ENCODE peak calls at places on chromosomes 6 and 20, in seven cellular contexts. G is esophagus muscularis mucosa, A is astrocyte of the cerebellum, Q is left ventricle myocardium inferior, N is aorta, I is A549, M is upper lobe of right lung. F is an unnamed sample.

GRCh38 chr6:142885182-142885867 is 59.7 kb downstream of the HIVEP2 start:
- DNase-seq in G (no peak), A (peak), Q (no peak), N (no peak), I (peak), M (no peak), F (peak)

GRCh38 chr20:11001767-11002540 is 328.2 kb upstream of the JAG1 start:
- DNase-seq in G (no peak), A (no peak), Q (no peak), N (peak), I (peak), M (no peak), F (no peak)

GRCh38 chr20:33791959-33792597 is 19.1 kb upstream of the CHMP4B start:
- DNase-seq in G (no peak), A (no peak), Q (no peak), N (no peak), I (peak), M (peak), F (no peak)

GRCh38 chr20:37257993-37258392 is 3.6 kb downstream of the GHRH start:
- DNase-seq in G (no peak), A (no peak), Q (no peak), N (no peak), I (no peak), M (no peak), F (no peak)

GRCh38 chr20:42749548-42749947 is 440.2 kb downstream of the PTPRT start:
- DNase-seq in G (no peak), A (no peak), Q (no peak), N (no peak), I (no peak), M (no peak), F (no peak)

GRCh38 chr6:131615275-131615674 is 12.8 kb downstream of the MED23 start:
- DNase-seq in G (no peak), A (no peak), Q (no peak), N (no peak), I (no peak), M (no peak), F (no peak)

GRCh38 chr6:42417641-42418112 is 34.0 kb downstream of the TRERF1 start:
- DNase-seq in G (no peak), A (peak), Q (no peak), N (no peak), I (no peak), M (no peak), F (no peak)

GRCh38 chr6:132270745-132271414 is 130.4 kb downstream of the MOXD1 start:
- DNase-seq in G (no peak), A (no peak), Q (no peak), N (no peak), I (no peak), M (no peak), F (no peak)

GRCh38 chr6:166579234-166579575 is 7.3 kb downstream of the RAMACL start:
- DNase-seq in G (no peak), A (no peak), Q (no peak), N (no peak), I (no peak), M (no peak), F (no peak)

GRCh38 chr6:75882734-75883133 is 133.7 kb downstream of the MYO6 start:
- DNase-seq in G (no peak), A (no peak), Q (no peak), N (no peak), I (no peak), M (no peak), F (peak)

GRCh38 chr6:132498638-132499037 is 14.3 kb downstream of the STX7 start:
- DNase-seq in G (no peak), A (no peak), Q (no peak), N (no peak), I (no peak), M (no peak), F (no peak)

GRCh38 chr6:62889240-62889639 is 322.0 kb upstream of the FKBP1C start:
- DNase-seq in G (no peak), A (no peak), Q (no peak), N (no peak), I (no peak), M (no peak), F (no peak)

GRCh38 chr6:6865601-6866000 is 242.2 kb upstream of the RREB1 start:
- DNase-seq in G (no peak), A (no peak), Q (no peak), N (no peak), I (no peak), M (no peak), F (no peak)

GRCh38 chr6:110037726-110038295 is 59.7 kb downstream of the GPR6 start:
- DNase-seq in G (peak), A (no peak), Q (no peak), N (no peak), I (no peak), M (no peak), F (no peak)

GRCh38 chr6:27279513-27280063 is 32.1 kb downstream of the PRSS16 start:
- DNase-seq in G (no peak), A (no peak), Q (no peak), N (no peak), I (no peak), M (no peak), F (no peak)

GRCh38 chr6:44696099-44696498 is 308.6 kb downstream of the CDC5L start:
- DNase-seq in G (no peak), A (peak), Q (no peak), N (no peak), I (no peak), M (no peak), F (peak)

GRCh38 chr6:159943965-159944598 is 24.8 kb upstream of the IGF2R start:
- DNase-seq in G (no peak), A (no peak), Q (no peak), N (no peak), I (no peak), M (no peak), F (no peak)

GRCh38 chr20:31542201-31542842 is 28.1 kb downstream of the HM13 start:
- DNase-seq in G (no peak), A (no peak), Q (no peak), N (no peak), I (no peak), M (no peak), F (no peak)

GRCh38 chr6:8828376-8828775 is 393.0 kb upstream of the SLC35B3 start:
- DNase-seq in G (no peak), A (no peak), Q (no peak), N (no peak), I (no peak), M (no peak), F (no peak)

GRCh38 chr20:19683168-19683567 is 74.9 kb upstream of the RIN2 start:
- DNase-seq in G (no peak), A (no peak), Q (no peak), N (no peak), I (no peak), M (no peak), F (no peak)

GRCh38 chr6:83592770-83593394 is 80.5 kb downstream of the PRSS35 start:
- DNase-seq in G (no peak), A (no peak), Q (no peak), N (no peak), I (peak), M (no peak), F (no peak)

GRCh38 chr6:36657942-36658544 is 20.5 kb upstream of the CDKN1A start:
- DNase-seq in G (no peak), A (no peak), Q (no peak), N (no peak), I (no peak), M (no peak), F (peak)
- H3K4me3 ChIP-seq in G (no peak), A (no peak), Q (no peak), N (no peak), I (no peak), M (no peak), F (no peak)

GRCh38 chr6:118894425-118895240 is 681 bp downstream of the ASF1A start:
- DNase-seq in G (no peak), A (no peak), Q (peak), N (peak), I (peak), M (peak), F (no peak)

GRCh38 chr6:118893882-118894424 is at the start of gene ASF1A:
- DNase-seq in G (peak), A (peak), Q (peak), N (peak), I (peak), M (peak), F (peak)

GRCh38 chr6:118895241-118895561 is 1.2 kb downstream of the ASF1A start:
- DNase-seq in G (no peak), A (no peak), Q (no peak), N (no peak), I (no peak), M (no peak), F (no peak)

GRCh38 chr6:118897386-118897785 is 3.4 kb downstream of the ASF1A start:
- DNase-seq in G (no peak), A (no peak), Q (no peak), N (no peak), I (no peak), M (no peak), F (no peak)

GRCh38 chr6:118896339-118897136 is 2.6 kb downstream of the ASF1A start:
- DNase-seq in G (no peak), A (no peak), Q (no peak), N (no peak), I (peak), M (no peak), F (no peak)
- H3K4me3 ChIP-seq in G (no peak), A (peak), Q (peak), N (no peak), I (peak), M (peak), F (no peak)

DNA sequence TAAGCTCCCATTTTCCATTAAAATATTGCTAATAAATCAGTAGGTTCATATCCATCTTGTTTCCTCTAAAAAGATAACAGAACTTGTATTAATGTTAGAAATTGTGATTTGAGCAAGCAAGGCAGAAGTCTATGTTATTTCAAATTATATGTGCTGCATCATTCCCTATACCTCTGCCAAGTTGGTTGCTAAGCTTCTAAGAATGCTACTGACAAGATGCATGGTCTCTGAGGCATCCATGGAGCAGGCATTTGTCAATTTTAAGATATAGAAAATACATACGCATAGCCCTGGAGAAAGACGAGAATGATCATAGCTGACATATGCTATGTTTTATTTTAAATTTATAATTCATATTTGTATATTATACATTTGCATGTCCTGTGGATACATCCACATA is 168.3 kb upstream of the THEMIS start:
- DNase-seq in G (no peak), A (peak), Q (no peak), N (no peak), I (no peak), M (no peak), F (peak)
- H3K4me3 ChIP-seq in G (no peak), A (no peak), Q (no peak), N (no peak), I (no peak), M (no peak), F (no peak)

GRCh38 chr20:24309596-24309995 is 159.8 kb upstream of the SYNDIG1 start:
- DNase-seq in G (no peak), A (no peak), Q (no peak), N (no peak), I (no peak), M (no peak), F (no peak)
- H3K4me3 ChIP-seq in G (no peak), A (no peak), Q (no peak), N (no peak), I (no peak), M (no peak), F (no peak)

F was measured in AG09309.